ENCODE peak calls at places on chromosomes 5 and 9, in four cellular contexts. One of them, this sample, is unnamed.

GRCh38 chr5:10987881-10988504 is 227.0 kb upstream of the DAP start:
- DNase-seq in HCT116: peak; percentile 42
- DNase-seq in HepG2: peak; percentile 43
- DNase-seq in SK-N-SH: no peak
- DNase-seq in this sample: peak; percentile 98

GRCh38 chr9:21590058-21590996 is 108.2 kb upstream of the IFNE start:
- DNase-seq in SK-N-SH: no peak
- DNase-seq in HepG2: no peak
- DNase-seq in HCT116: no peak
- DNase-seq in this sample: no peak

GRCh38 chr9:86512929-86513328 is 158.7 kb upstream of the TUT7 start:
- DNase-seq in SK-N-SH: no peak
- DNase-seq in HCT116: no peak
- DNase-seq in HepG2: no peak
- DNase-seq in this sample: no peak

GRCh38 chr5:9428272-9428671 is 117.6 kb downstream of the SEMA5A start:
- DNase-seq in HepG2: no peak
- DNase-seq in HCT116: no peak
- DNase-seq in SK-N-SH: no peak
- DNase-seq in this sample: no peak

GRCh38 chr5:31935702-31936347 is 238.3 kb downstream of the GOLPH3 start:
- DNase-seq in SK-N-SH: no peak
- DNase-seq in HepG2: no peak
- DNase-seq in HCT116: no peak
- DNase-seq in this sample: no peak

GRCh38 chr5:95842955-95843544 is 20.5 kb upstream of the GLRX start:
- DNase-seq in HepG2: peak; percentile 88
- DNase-seq in SK-N-SH: no peak
- DNase-seq in HCT116: no peak
- DNase-seq in this sample: no peak

GRCh38 chr9:91374939-91375338 is 13.2 kb upstream of the AUH start:
- DNase-seq in SK-N-SH: no peak
- DNase-seq in HCT116: no peak
- DNase-seq in HepG2: no peak
- DNase-seq in this sample: no peak

GRCh38 chr9:116935149-116935897 is 248.2 kb downstream of the TRIM32 start:
- DNase-seq in HCT116: no peak
- DNase-seq in SK-N-SH: no peak
- DNase-seq in HepG2: no peak
- DNase-seq in this sample: no peak

GRCh38 chr5:16074358-16074757 is 105.2 kb downstream of the MARCHF11 start:
- DNase-seq in HepG2: no peak
- DNase-seq in SK-N-SH: no peak
- DNase-seq in HCT116: no peak
- DNase-seq in this sample: no peak

GRCh38 chr9:136327313-136327971 is at the start of gene GPSM1:
- DNase-seq in HepG2: no peak
- DNase-seq in SK-N-SH: peak; percentile 94
- DNase-seq in HCT116: no peak
- DNase-seq in this sample: no peak

GRCh38 chr5:38825494-38825893 is 20.3 kb upstream of the OSMR start:
- DNase-seq in SK-N-SH: no peak
- DNase-seq in HepG2: peak; percentile 12
- DNase-seq in HCT116: no peak
- DNase-seq in this sample: no peak

GRCh38 chr5:103669615-103670014 is 107.0 kb upstream of the NUDT12 start:
- DNase-seq in HepG2: no peak
- DNase-seq in HCT116: no peak
- DNase-seq in SK-N-SH: no peak
- DNase-seq in this sample: no peak

GRCh38 chr9:121692606-121693505 is 41.4 kb downstream of the DAB2IP start:
- DNase-seq in HCT116: peak; percentile 86
- DNase-seq in SK-N-SH: no peak
- DNase-seq in HepG2: peak; percentile 81
- DNase-seq in this sample: no peak

GRCh38 chr5:141628175-141628788 is 8.4 kb downstream of the HDAC3 start:
- DNase-seq in HepG2: no peak
- DNase-seq in SK-N-SH: no peak
- DNase-seq in HCT116: no peak
- DNase-seq in this sample: no peak
- TF ChIP-seq SIN3A in HepG2: no peak
- TF ChIP-seq SIN3A in SK-N-SH: no peak
- TF ChIP-seq SIN3A in HCT116: no peak
- TF ChIP-seq SIN3A in this sample: no peak

DNA sequence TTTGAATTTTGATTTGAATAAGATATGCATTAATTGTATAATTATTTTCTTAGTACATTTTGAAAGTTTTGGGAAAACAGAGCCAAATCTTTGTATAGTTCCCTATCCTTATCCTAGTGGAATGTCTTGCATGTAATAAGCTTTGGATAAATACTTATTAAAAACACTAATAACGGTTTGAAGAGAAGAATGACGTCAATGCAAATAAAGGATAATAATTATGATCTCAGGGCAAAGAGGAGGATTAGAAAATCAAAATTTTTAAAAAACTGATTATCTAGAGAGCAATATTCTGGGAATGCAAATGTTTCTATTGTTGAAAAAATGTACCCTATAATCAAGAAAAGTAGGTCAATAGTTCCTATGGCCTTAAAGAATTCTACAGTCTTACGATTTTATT is 22.1 kb downstream of the TYRP1 start:
- DNase-seq in SK-N-SH: no peak
- DNase-seq in HCT116: no peak
- DNase-seq in HepG2: no peak
- DNase-seq in this sample: no peak
- TF ChIP-seq SIN3A in SK-N-SH: no peak
- TF ChIP-seq SIN3A in HCT116: no peak
- TF ChIP-seq SIN3A in HepG2: no peak
- TF ChIP-seq SIN3A in this sample: no peak

DNA sequence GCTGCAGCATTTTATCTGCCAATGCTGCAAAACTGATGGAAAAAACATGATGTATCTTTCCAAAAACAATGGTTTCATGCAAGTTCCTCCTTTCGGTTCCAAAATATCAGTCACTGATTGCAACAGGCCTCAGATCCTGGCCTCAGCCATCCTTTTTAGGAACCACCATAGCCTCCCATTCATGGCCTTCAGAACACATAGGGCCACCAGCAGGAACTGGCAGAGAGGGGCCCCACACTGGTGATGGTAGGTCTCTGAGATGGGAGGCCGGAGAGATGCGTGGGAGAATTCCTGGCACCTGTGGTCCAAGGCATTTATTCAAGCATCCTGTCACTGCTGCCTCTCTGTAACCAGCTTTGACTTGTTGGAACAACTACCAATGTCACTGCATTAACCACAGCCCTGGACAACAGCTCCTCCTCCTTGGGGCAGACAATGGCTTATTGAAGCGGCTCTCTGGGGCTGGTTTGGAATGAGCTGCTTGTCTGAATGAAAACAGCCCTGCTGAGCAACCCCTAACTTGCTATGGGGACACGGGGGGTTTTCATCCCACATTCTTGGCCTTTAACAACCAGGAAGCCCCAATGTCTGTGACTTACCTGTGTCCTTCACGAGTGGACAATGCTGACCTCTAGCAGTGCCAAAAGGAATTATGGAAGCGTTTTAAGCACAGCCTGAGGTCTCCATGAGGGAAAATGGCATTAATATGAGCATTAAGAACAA is 108.1 kb downstream of the LHFPL2 start:
- DNase-seq in HepG2: no peak
- DNase-seq in HCT116: no peak
- DNase-seq in SK-N-SH: no peak
- DNase-seq in this sample: no peak
- TF ChIP-seq SIN3A in HepG2: no peak
- TF ChIP-seq SIN3A in HCT116: no peak
- TF ChIP-seq SIN3A in SK-N-SH: no peak
- TF ChIP-seq SIN3A in this sample: no peak

GRCh38 chr5:78971998-78972397 is 13.1 kb downstream of the ARSB start:
- DNase-seq in HepG2: no peak
- DNase-seq in HCT116: no peak
- DNase-seq in SK-N-SH: no peak
- DNase-seq in this sample: no peak
- TF ChIP-seq SIN3A in HepG2: no peak
- TF ChIP-seq SIN3A in HCT116: no peak
- TF ChIP-seq SIN3A in SK-N-SH: no peak
- TF ChIP-seq SIN3A in this sample: no peak